ENCODE peak calls at places on chromosomes 5 and 9, in ten cellular contexts. One of them, this sample, is unnamed.

GRCh38 chr9:125913551-125913950 is 166.4 kb downstream of the PBX3 start:
- DNase-seq in effector memory CD4-positive, alpha-beta T cell: no peak
- DNase-seq in smooth muscle cell of the brain vasculature: no peak
- DNase-seq in H54: no peak
- DNase-seq in stimulated activated CD4-positive, alpha-beta T cell treated with anti-CD3 and anti-CD28 coated beads, Interleukin-4, amount 100 ng/mL, for 1 hour: no peak
- DNase-seq in activated CD4-positive, alpha-beta memory T cell treated with anti-CD3 and anti-CD28 coated beads for 36 hours: no peak
- DNase-seq in activated CD8-positive, alpha-beta T cell treated with anti-CD3 and anti-CD28 coated beads for 36 hours: no peak
- DNase-seq in suprapubic skin: no peak
- DNase-seq in HS-5: no peak
- DNase-seq in cardiac muscle cell: no peak
- DNase-seq in this sample: no peak

GRCh38 chr9:110638381-110638954 is 30.1 kb upstream of the MUSK start:
- DNase-seq in H54: no peak
- DNase-seq in smooth muscle cell of the brain vasculature: no peak
- DNase-seq in effector memory CD4-positive, alpha-beta T cell: no peak
- DNase-seq in suprapubic skin: no peak
- DNase-seq in HS-5: no peak
- DNase-seq in stimulated activated CD4-positive, alpha-beta T cell treated with anti-CD3 and anti-CD28 coated beads, Interleukin-4, amount 100 ng/mL, for 1 hour: no peak
- DNase-seq in activated CD8-positive, alpha-beta T cell treated with anti-CD3 and anti-CD28 coated beads for 36 hours: no peak
- DNase-seq in cardiac muscle cell: peak; percentile 18
- DNase-seq in activated CD4-positive, alpha-beta memory T cell treated with anti-CD3 and anti-CD28 coated beads for 36 hours: no peak
- DNase-seq in this sample: peak; percentile 62

GRCh38 chr5:38379360-38379827 is 121.0 kb downstream of the EGFLAM start:
- DNase-seq in effector memory CD4-positive, alpha-beta T cell: no peak
- DNase-seq in suprapubic skin: no peak
- DNase-seq in stimulated activated CD4-positive, alpha-beta T cell treated with anti-CD3 and anti-CD28 coated beads, Interleukin-4, amount 100 ng/mL, for 1 hour: no peak
- DNase-seq in HS-5: no peak
- DNase-seq in cardiac muscle cell: peak; percentile 23
- DNase-seq in H54: no peak
- DNase-seq in smooth muscle cell of the brain vasculature: no peak
- DNase-seq in activated CD8-positive, alpha-beta T cell treated with anti-CD3 and anti-CD28 coated beads for 36 hours: no peak
- DNase-seq in activated CD4-positive, alpha-beta memory T cell treated with anti-CD3 and anti-CD28 coated beads for 36 hours: no peak
- DNase-seq in this sample: no peak

GRCh38 chr9:130186839-130187522 is 14.8 kb downstream of the NCS1 start:
- DNase-seq in effector memory CD4-positive, alpha-beta T cell: no peak
- DNase-seq in HS-5: peak; percentile 22
- DNase-seq in smooth muscle cell of the brain vasculature: no peak
- DNase-seq in activated CD8-positive, alpha-beta T cell treated with anti-CD3 and anti-CD28 coated beads for 36 hours: no peak
- DNase-seq in H54: peak; percentile 61
- DNase-seq in cardiac muscle cell: peak; percentile 48
- DNase-seq in stimulated activated CD4-positive, alpha-beta T cell treated with anti-CD3 and anti-CD28 coated beads, Interleukin-4, amount 100 ng/mL, for 1 hour: no peak
- DNase-seq in suprapubic skin: no peak
- DNase-seq in activated CD4-positive, alpha-beta memory T cell treated with anti-CD3 and anti-CD28 coated beads for 36 hours: peak; percentile 18
- DNase-seq in this sample: no peak

GRCh38 chr9:113350937-113351336 is 1.6 kb downstream of the BSPRY start:
- DNase-seq in HS-5: no peak
- DNase-seq in effector memory CD4-positive, alpha-beta T cell: no peak
- DNase-seq in stimulated activated CD4-positive, alpha-beta T cell treated with anti-CD3 and anti-CD28 coated beads, Interleukin-4, amount 100 ng/mL, for 1 hour: no peak
- DNase-seq in smooth muscle cell of the brain vasculature: no peak
- DNase-seq in H54: no peak
- DNase-seq in activated CD8-positive, alpha-beta T cell treated with anti-CD3 and anti-CD28 coated beads for 36 hours: peak; percentile 77
- DNase-seq in activated CD4-positive, alpha-beta memory T cell treated with anti-CD3 and anti-CD28 coated beads for 36 hours: peak; percentile 63
- DNase-seq in suprapubic skin: no peak
- DNase-seq in cardiac muscle cell: no peak
- DNase-seq in this sample: no peak

GRCh38 chr9:101354143-101354764 is 30.6 kb downstream of the BAAT start:
- DNase-seq in cardiac muscle cell: no peak
- DNase-seq in suprapubic skin: no peak
- DNase-seq in activated CD8-positive, alpha-beta T cell treated with anti-CD3 and anti-CD28 coated beads for 36 hours: no peak
- DNase-seq in H54: no peak
- DNase-seq in HS-5: no peak
- DNase-seq in stimulated activated CD4-positive, alpha-beta T cell treated with anti-CD3 and anti-CD28 coated beads, Interleukin-4, amount 100 ng/mL, for 1 hour: no peak
- DNase-seq in effector memory CD4-positive, alpha-beta T cell: no peak
- DNase-seq in activated CD4-positive, alpha-beta memory T cell treated with anti-CD3 and anti-CD28 coated beads for 36 hours: no peak
- DNase-seq in smooth muscle cell of the brain vasculature: no peak
- DNase-seq in this sample: no peak

GRCh38 chr9:134355561-134356278 is 29.5 kb downstream of the RXRA start:
- DNase-seq in smooth muscle cell of the brain vasculature: no peak
- DNase-seq in H54: no peak
- DNase-seq in cardiac muscle cell: peak; percentile 28
- DNase-seq in suprapubic skin: no peak
- DNase-seq in stimulated activated CD4-positive, alpha-beta T cell treated with anti-CD3 and anti-CD28 coated beads, Interleukin-4, amount 100 ng/mL, for 1 hour: no peak
- DNase-seq in activated CD4-positive, alpha-beta memory T cell treated with anti-CD3 and anti-CD28 coated beads for 36 hours: no peak
- DNase-seq in activated CD8-positive, alpha-beta T cell treated with anti-CD3 and anti-CD28 coated beads for 36 hours: no peak
- DNase-seq in effector memory CD4-positive, alpha-beta T cell: no peak
- DNase-seq in HS-5: no peak
- DNase-seq in this sample: no peak

GRCh38 chr9:114278881-114279570 is 43.9 kb upstream of the ORM1 start:
- DNase-seq in H54: peak; percentile 67
- DNase-seq in activated CD4-positive, alpha-beta memory T cell treated with anti-CD3 and anti-CD28 coated beads for 36 hours: no peak
- DNase-seq in smooth muscle cell of the brain vasculature: no peak
- DNase-seq in cardiac muscle cell: no peak
- DNase-seq in suprapubic skin: peak; percentile 51
- DNase-seq in activated CD8-positive, alpha-beta T cell treated with anti-CD3 and anti-CD28 coated beads for 36 hours: no peak
- DNase-seq in effector memory CD4-positive, alpha-beta T cell: no peak
- DNase-seq in stimulated activated CD4-positive, alpha-beta T cell treated with anti-CD3 and anti-CD28 coated beads, Interleukin-4, amount 100 ng/mL, for 1 hour: no peak
- DNase-seq in HS-5: no peak
- DNase-seq in this sample: no peak

GRCh38 chr5:116013207-116013777 is 19.0 kb upstream of the ARL14EPL start:
- DNase-seq in activated CD8-positive, alpha-beta T cell treated with anti-CD3 and anti-CD28 coated beads for 36 hours: no peak
- DNase-seq in cardiac muscle cell: no peak
- DNase-seq in H54: no peak
- DNase-seq in stimulated activated CD4-positive, alpha-beta T cell treated with anti-CD3 and anti-CD28 coated beads, Interleukin-4, amount 100 ng/mL, for 1 hour: no peak
- DNase-seq in effector memory CD4-positive, alpha-beta T cell: no peak
- DNase-seq in HS-5: no peak
- DNase-seq in suprapubic skin: no peak
- DNase-seq in smooth muscle cell of the brain vasculature: no peak
- DNase-seq in activated CD4-positive, alpha-beta memory T cell treated with anti-CD3 and anti-CD28 coated beads for 36 hours: no peak
- DNase-seq in this sample: no peak

GRCh38 chr5:96058084-96058483 is 96.4 kb upstream of the ELL2 start:
- DNase-seq in HS-5: no peak
- DNase-seq in activated CD8-positive, alpha-beta T cell treated with anti-CD3 and anti-CD28 coated beads for 36 hours: no peak
- DNase-seq in cardiac muscle cell: no peak
- DNase-seq in H54: no peak
- DNase-seq in activated CD4-positive, alpha-beta memory T cell treated with anti-CD3 and anti-CD28 coated beads for 36 hours: no peak
- DNase-seq in suprapubic skin: no peak
- DNase-seq in stimulated activated CD4-positive, alpha-beta T cell treated with anti-CD3 and anti-CD28 coated beads, Interleukin-4, amount 100 ng/mL, for 1 hour: no peak
- DNase-seq in effector memory CD4-positive, alpha-beta T cell: no peak
- DNase-seq in smooth muscle cell of the brain vasculature: no peak
- DNase-seq in this sample: no peak

GRCh38 chr9:126635661-126636439 is 22.1 kb downstream of the LMX1B start:
- DNase-seq in activated CD8-positive, alpha-beta T cell treated with anti-CD3 and anti-CD28 coated beads for 36 hours: no peak
- DNase-seq in cardiac muscle cell: no peak
- DNase-seq in smooth muscle cell of the brain vasculature: no peak
- DNase-seq in stimulated activated CD4-positive, alpha-beta T cell treated with anti-CD3 and anti-CD28 coated beads, Interleukin-4, amount 100 ng/mL, for 1 hour: no peak
- DNase-seq in H54: no peak
- DNase-seq in activated CD4-positive, alpha-beta memory T cell treated with anti-CD3 and anti-CD28 coated beads for 36 hours: no peak
- DNase-seq in HS-5: no peak
- DNase-seq in effector memory CD4-positive, alpha-beta T cell: no peak
- DNase-seq in suprapubic skin: no peak
- DNase-seq in this sample: no peak

This sample was measured in pons.